ENCODE peak calls at places on chromosomes 3 and 15, in four cellular contexts. K is transverse colon; P is CD4-positive, alpha-beta memory T cell; R is caudate nucleus. H is an unnamed sample.

GRCh38 chr15:65556622-65557021 is 26.4 kb downstream of the HACD3 start:
- DNase-seq in K (no peak), P (no peak), R (no peak), H (no peak)

GRCh38 chr3:11306815-11307589 is 34.8 kb downstream of the ATG7 start:
- DNase-seq in K (no peak), P (no peak), R (no peak), H (no peak)

GRCh38 chr3:170719300-170719699 is 133.4 kb upstream of the SLC7A14 start:
- DNase-seq in K (no peak), P (no peak), R (no peak), H (no peak)

GRCh38 chr3:178059836-178060235 is 476.4 kb upstream of the KCNMB2 start:
- DNase-seq in K (no peak), P (no peak), R (no peak), H (no peak)

GRCh38 chr3:57803647-57804081 is 47.6 kb downstream of the SLMAP start:
- DNase-seq in K (peak; percentile 28), P (no peak), R (no peak), H (no peak)

GRCh38 chr3:67044955-67045354 is 46.8 kb downstream of the KBTBD8 start:
- DNase-seq in K (no peak), P (no peak), R (no peak), H (no peak)

GRCh38 chr3:135516143-135516542 is 449.4 kb upstream of the PPP2R3A start:
- DNase-seq in K (no peak), P (no peak), R (no peak), H (peak; percentile 35)

GRCh38 chr15:68822818-68823217 is 2.1 kb upstream of the ANP32A start:
- DNase-seq in K (no peak), P (no peak), R (no peak), H (no peak)

GRCh38 chr3:124276863-124277515 is 285.1 kb upstream of the ROPN1 start:
- DNase-seq in K (no peak), P (no peak), R (no peak), H (no peak)

GRCh38 chr3:192481638-192482037 is 245.7 kb downstream of the FGF12 start:
- DNase-seq in K (no peak), P (no peak), R (no peak), H (no peak)

GRCh38 chr3:177256991-177257390 is 59.7 kb upstream of the TBL1XR1 start:
- DNase-seq in K (no peak), P (no peak), R (no peak), H (no peak)

GRCh38 chr3:184129012-184129411 is 6.1 kb upstream of the EIF2B5 start:
- DNase-seq in K (no peak), P (no peak), R (no peak), H (no peak)

GRCh38 chr3:138455801-138456716 is 21.6 kb downstream of the ESYT3 start:
- DNase-seq in K (no peak), P (no peak), R (no peak), H (no peak)

GRCh38 chr3:51538115-51538458 is 432 bp upstream of the RAD54L2 start:
- DNase-seq in K (no peak), P (no peak), R (no peak), H (no peak)

GRCh38 chr3:32492684-32493436 is 9.8 kb downstream of the CMTM6 start:
- DNase-seq in K (no peak), P (no peak), R (no peak), H (no peak)

GRCh38 chr3:74606987-74607386 is 7.5 kb downstream of the CNTN3 start:
- DNase-seq in K (no peak), P (no peak), R (no peak), H (no peak)

GRCh38 chr3:117238805-117239204 is 529.2 kb downstream of the TUSC7 start:
- DNase-seq in K (no peak), P (no peak), R (no peak), H (no peak)

GRCh38 chr15:66701422-66702034 is 508 bp upstream of the SMAD6 start:
- DNase-seq in K (peak; percentile 54), P (peak; percentile 46), R (no peak), H (no peak)

GRCh38 chr3:13111874-13112520 is 38.8 kb upstream of the IQSEC1 start:
- DNase-seq in K (peak; percentile 40), P (no peak), R (no peak), H (no peak)

GRCh38 chr3:128569756-128570155 is 76.8 kb upstream of the GATA2 start:
- DNase-seq in K (no peak), P (no peak), R (no peak), H (no peak)

GRCh38 chr3:177195242-177195940 is 1.9 kb downstream of the TBL1XR1 start:
- DNase-seq in K (peak; percentile 40), P (peak; percentile 23), R (no peak), H (no peak)

GRCh38 chr3:47636921-47637320 is 58.3 kb upstream of the CSPG5 start:
- DNase-seq in K (no peak), P (no peak), R (no peak), H (no peak)

GRCh38 chr3:194617827-194618226 is 15.4 kb downstream of the TMEM44 start:
- DNase-seq in K (no peak), P (no peak), R (no peak), H (no peak)

GRCh38 chr15:96046620-96047240 is 283.8 kb upstream of the NR2F2 start:
- DNase-seq in K (no peak), P (no peak), R (no peak), H (no peak)

GRCh38 chr15:70852501-70853269 is 1.3 kb downstream of the LARP6 start:
- DNase-seq in K (no peak), P (no peak), R (no peak), H (no peak)

GRCh38 chr3:39028466-39028865 is 23.3 kb downstream of the SCN11A start:
- DNase-seq in K (no peak), P (no peak), R (no peak), H (no peak)

GRCh38 chr15:70308011-70308761 is 210.5 kb upstream of the TLE3 start:
- DNase-seq in K (no peak), P (no peak), R (no peak), H (no peak)

GRCh38 chr3:137121704-137122314 is 164.0 kb downstream of the IL20RB start:
- DNase-seq in K (peak; percentile 10), P (no peak), R (no peak), H (peak; percentile 52)

GRCh38 chr3:30170681-30171438 is 435.5 kb upstream of the TGFBR2 start:
- DNase-seq in K (no peak), P (no peak), R (no peak), H (no peak)

GRCh38 chr15:63892794-63893441 is 59.2 kb upstream of the HERC1 start:
- DNase-seq in K (peak; percentile 59), P (peak; percentile 81), R (no peak), H (no peak)

GRCh38 chr15:92958105-92958504 is 58.0 kb downstream of the CHD2 start:
- DNase-seq in K (no peak), P (peak; percentile 67), R (no peak), H (no peak)

GRCh38 chr15:69298697-69299441 is at the start of gene PAQR5:
- DNase-seq in K (peak; percentile 75), P (no peak), R (no peak), H (peak; percentile 35)

GRCh38 chr3:44136421-44136820 is 105.3 kb upstream of the TOPAZ1 start:
- DNase-seq in K (no peak), P (no peak), R (no peak), H (no peak)

GRCh38 chr3:156831006-156831405 is 4.9 kb downstream of the LEKR1 start:
- DNase-seq in K (no peak), P (no peak), R (no peak), H (no peak)

GRCh38 chr15:38538328-38539007 is 26.1 kb downstream of the RASGRP1 start:
- DNase-seq in K (no peak), P (peak; percentile 22), R (no peak), H (no peak)

GRCh38 chr15:38536201-38536676 is 28.4 kb downstream of the RASGRP1 start:
- DNase-seq in K (no peak), P (no peak), R (no peak), H (no peak)

GRCh38 chr15:38541046-38541445 is 23.6 kb downstream of the RASGRP1 start:
- DNase-seq in K (no peak), P (no peak), R (no peak), H (no peak)

GRCh38 chr15:38540516-38540915 is 24.1 kb downstream of the RASGRP1 start:
- DNase-seq in K (no peak), P (no peak), R (no peak), H (no peak)

GRCh38 chr15:38539008-38539343 is 25.6 kb downstream of the RASGRP1 start:
- DNase-seq in K (no peak), P (no peak), R (no peak), H (no peak)
- H3K27ac ChIP-seq in K (no peak overlapping the region), P (peak overlapping the region; percentile 53), R (no peak overlapping the region), H (no peak overlapping the region)

DNA sequence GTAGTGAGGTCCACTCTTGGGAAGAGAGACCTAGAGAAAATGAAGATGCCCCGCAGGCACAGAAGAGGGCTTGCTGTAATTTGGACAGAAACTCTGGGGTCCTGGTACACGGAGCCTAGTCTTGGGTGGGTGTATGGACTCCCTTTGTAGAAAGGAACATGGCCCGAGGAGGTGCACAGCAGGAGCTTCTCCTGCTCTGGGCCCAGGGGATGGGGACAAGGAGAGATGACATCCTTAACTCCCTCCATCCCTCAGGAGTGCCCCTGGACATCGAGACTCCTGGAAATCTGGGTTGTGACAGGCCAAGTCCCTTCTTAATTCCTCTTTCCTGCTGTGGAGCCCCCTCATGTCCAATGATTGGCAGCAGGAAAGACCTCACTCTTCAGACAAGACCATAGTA is 29.9 kb upstream of the ABHD2 start:
- DNase-seq in K (no peak), P (no peak), R (no peak), H (no peak)
- H3K27ac ChIP-seq in K (no peak overlapping the region), P (no peak overlapping the region), R (peak overlapping the region; percentile 15), H (no peak overlapping the region)

GRCh38 chr3:152218604-152219003 is 50.1 kb upstream of the MBNL1 start:
- DNase-seq in K (no peak), P (no peak), R (no peak), H (no peak)

GRCh38 chr3:152222327-152222726 is 46.4 kb upstream of the MBNL1 start:
- DNase-seq in K (no peak), P (no peak), R (no peak), H (no peak)

GRCh38 chr3:152219225-152219624 is 49.5 kb upstream of the MBNL1 start:
- DNase-seq in K (no peak), P (no peak), R (no peak), H (no peak)

GRCh38 chr3:152225176-152225575 is 43.6 kb upstream of the MBNL1 start:
- DNase-seq in K (no peak), P (no peak), R (no peak), H (no peak)

DNA sequence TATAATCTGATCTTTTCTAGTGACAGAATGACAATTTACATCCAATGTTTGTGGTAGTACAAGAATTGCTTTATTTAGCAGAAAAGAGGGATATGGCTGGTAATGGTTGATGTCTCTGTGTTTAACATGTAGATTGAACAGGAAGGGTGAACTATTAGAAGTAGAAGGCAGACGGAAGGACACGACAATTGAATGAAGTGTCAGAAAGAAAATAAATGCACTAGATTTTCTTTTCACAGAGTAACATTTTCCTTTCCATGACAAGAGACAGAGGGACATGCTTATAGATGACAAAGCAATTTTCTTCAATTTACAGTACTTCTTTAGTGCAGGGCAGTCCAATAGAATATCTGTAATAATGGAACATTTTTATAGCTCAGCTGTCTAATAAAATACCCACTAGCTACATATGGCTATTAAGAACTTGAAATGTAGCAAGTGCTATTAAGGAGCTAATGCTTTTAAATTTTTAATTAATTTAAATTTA is 48.9 kb upstream of the MBNL1 start:
- DNase-seq in K (no peak), P (no peak), R (no peak), H (no peak)
- H3K27ac ChIP-seq in K (peak overlapping the region; percentile 46), P (no peak overlapping the region), R (no peak overlapping the region), H (no peak overlapping the region)

DNA sequence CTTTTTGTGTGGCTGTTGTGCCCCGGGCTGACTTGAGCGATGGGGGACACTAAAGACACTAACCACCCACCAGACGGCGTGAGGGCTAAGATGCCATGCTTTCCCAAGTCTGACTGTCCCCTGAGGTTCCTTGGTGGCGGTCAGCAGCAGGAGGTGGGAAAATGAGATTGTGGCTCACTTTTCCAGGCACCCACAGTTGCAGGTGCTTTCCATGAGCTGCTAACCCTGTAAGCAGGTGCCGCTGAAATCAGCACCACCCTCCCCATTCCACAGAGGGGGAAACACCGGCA is 17.7 kb downstream of the PRR23E start:
- DNase-seq in K (no peak), P (no peak), R (no peak), H (no peak)
- H3K27ac ChIP-seq in K (no peak overlapping the region), P (no peak overlapping the region), R (no peak overlapping the region), H (no peak overlapping the region)

H was measured in iPS DF 6.9.